ENCODE peak calls at places on chromosomes 11 and 22, in five cellular contexts. V, U, J, K and Y are unnamed samples.

GRCh38 chr11:8671651-8672062 is 10.8 kb downstream of the TRIM66 start:
- DNase-seq in J (no peak), U (peak; percentile 56), V (peak; percentile 71), K (no peak), Y (no peak)

GRCh38 chr11:65053826-65054503 is 4.4 kb downstream of the NAALADL1 start:
- DNase-seq in K (peak; percentile 77), V (no peak), U (no peak), J (peak; percentile 48), Y (no peak)

GRCh38 chr22:23063539-23064380 is 6.6 kb upstream of the GNAZ start:
- DNase-seq in K (no peak), U (no peak), J (peak; percentile 9), V (peak; percentile 60), Y (peak; percentile 13)

GRCh38 chr22:32473388-32473952 is 1.1 kb upstream of the FBXO7 start:
- DNase-seq in J (no peak), U (no peak), K (peak; percentile 69), V (no peak), Y (peak; percentile 38)

GRCh38 chr11:359181-359714 is 10.1 kb upstream of the B4GALNT4 start:
- DNase-seq in V (no peak), U (no peak), K (peak; percentile 22), J (no peak), Y (no peak)

GRCh38 chr11:61067782-61068181 is 34.5 kb upstream of the CD5 start:
- DNase-seq in V (peak; percentile 55), K (no peak), U (no peak), J (peak; percentile 12), Y (no peak)

GRCh38 chr11:110527146-110527545 is 97.4 kb downstream of the FDX1 start:
- DNase-seq in K (no peak), U (no peak), V (no peak), J (no peak), Y (no peak)

GRCh38 chr22:41021655-41022454 is 70.5 kb upstream of the EP300 start:
- DNase-seq in J (peak; percentile 58), U (peak; percentile 76), V (peak; percentile 80), K (peak; percentile 83), Y (peak; percentile 80)

GRCh38 chr11:10317776-10318526 is 13.1 kb downstream of the ADM start:
- DNase-seq in V (no peak), J (no peak), U (no peak), K (peak; percentile 86), Y (no peak)

GRCh38 chr11:27786864-27787263 is 86.6 kb upstream of the BDNF start:
- DNase-seq in V (no peak), J (no peak), K (no peak), U (no peak), Y (no peak)

GRCh38 chr22:27667121-27667843 is 134.3 kb downstream of the MN1 start:
- DNase-seq in U (no peak), J (no peak), V (no peak), K (no peak), Y (no peak)

GRCh38 chr11:131511794-131512193 is 141.4 kb downstream of the NTM start:
- DNase-seq in V (no peak), K (peak; percentile 48), J (no peak), U (peak; percentile 48), Y (peak; percentile 50)

GRCh38 chr11:74783241-74783871 is 34.7 kb downstream of the RNF169 start:
- DNase-seq in U (no peak), K (peak; percentile 60), J (peak; percentile 34), V (no peak), Y (no peak)

GRCh38 chr11:22193348-22194051 is 615 bp downstream of the ANO5 start:
- DNase-seq in K (no peak), J (no peak), V (no peak), U (peak; percentile 39), Y (peak; percentile 34)

GRCh38 chr11:9206496-9206895 is 58.7 kb downstream of the DENND5A start:
- DNase-seq in J (no peak), U (no peak), K (no peak), V (no peak), Y (no peak)

GRCh38 chr11:46472662-46472994 is 81.1 kb upstream of the CHRM4 start:
- DNase-seq in K (no peak), V (no peak), J (no peak), U (peak; percentile 24), Y (peak; percentile 52)

GRCh38 chr11:65445101-65445603 is 22.6 kb downstream of the NEAT1 start:
- DNase-seq in K (no peak), U (no peak), J (peak; percentile 16), V (peak; percentile 71), Y (no peak)

GRCh38 chr11:41461057-41461681 is 1.7 kb upstream of the LRRC4C start:
- DNase-seq in J (no peak), K (peak; percentile 8), U (no peak), V (no peak), Y (no peak)

GRCh38 chr22:36913431-36914382 is at the start of gene CSF2RB:
- DNase-seq in V (no peak), K (peak; percentile 55), J (peak; percentile 75), U (no peak), Y (peak; percentile 32)

GRCh38 chr11:100545970-100546369 is 141.1 kb upstream of the ARHGAP42 start:
- DNase-seq in U (no peak), J (no peak), K (no peak), V (no peak), Y (no peak)

GRCh38 chr11:117809236-117810055 is 12.4 kb upstream of the DSCAML1 start:
- DNase-seq in V (peak; percentile 77), J (peak; percentile 51), K (no peak), U (no peak), Y (peak; percentile 77)

GRCh38 chr11:48006301-48006992 is 26.1 kb downstream of the PTPRJ start:
- DNase-seq in U (no peak), K (no peak), J (no peak), V (peak; percentile 73), Y (no peak)

GRCh38 chr11:121323208-121323607 is 30.6 kb downstream of the SC5D start:
- DNase-seq in U (no peak), J (no peak), K (no peak), V (no peak), Y (no peak)

GRCh38 chr22:35258144-35258988 is 1.1 kb downstream of the HMGXB4 start:
- DNase-seq in J (peak; percentile 17), V (no peak), K (peak; percentile 47), U (no peak), Y (peak; percentile 36)

GRCh38 chr11:70549386-70549785 is 151.1 kb downstream of the CTTN start:
- DNase-seq in K (no peak), J (no peak), V (no peak), U (no peak), Y (no peak)

GRCh38 chr11:70547821-70548670 is 149.7 kb downstream of the CTTN start:
- DNase-seq in K (no peak), U (no peak), J (no peak), V (no peak), Y (peak; percentile 51)

GRCh38 chr11:70549796-70550195 is 151.5 kb downstream of the CTTN start:
- DNase-seq in U (no peak), K (no peak), J (no peak), V (no peak), Y (no peak)

GRCh38 chr11:70547386-70547785 is 149.1 kb downstream of the CTTN start:
- DNase-seq in U (no peak), J (no peak), K (no peak), V (no peak), Y (no peak)

GRCh38 chr11:70548976-70549375 is 150.6 kb downstream of the CTTN start:
- DNase-seq in K (no peak), J (no peak), U (no peak), V (no peak), Y (no peak)
- TF ChIP-seq CTCF in K (no peak), J (no peak), U (no peak), V (no peak), Y (no peak)

DNA sequence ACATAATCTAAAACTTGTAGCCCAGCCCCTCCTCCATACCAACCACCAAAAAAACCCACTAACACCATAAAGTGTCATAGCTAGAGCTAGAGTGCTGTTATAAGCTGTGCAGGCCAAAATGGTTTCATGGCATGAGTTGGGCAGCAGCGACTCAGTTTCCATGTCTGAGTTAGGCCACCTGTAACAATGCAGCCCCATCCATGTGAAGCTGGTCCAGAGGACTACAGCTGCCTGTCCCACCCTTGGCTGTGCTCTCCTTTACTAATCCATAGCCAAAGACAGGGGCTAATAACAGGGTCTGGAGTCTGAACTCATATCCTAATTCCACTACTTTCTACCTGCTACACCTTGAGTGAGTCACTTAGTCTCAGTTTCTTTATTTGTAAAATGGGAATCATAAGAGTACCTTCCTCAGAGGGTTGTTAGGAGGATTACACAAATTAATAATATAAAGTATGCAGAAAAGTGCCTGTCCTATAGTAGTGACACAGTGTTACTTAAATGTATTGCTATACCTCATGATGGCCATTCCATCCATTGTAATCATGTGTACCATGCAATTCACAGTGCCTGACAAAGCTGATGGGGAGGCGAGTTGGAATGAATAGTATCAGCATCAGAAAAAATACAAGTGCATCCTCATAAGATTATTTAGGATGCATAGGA is 20.6 kb downstream of the KCNQ1OT1 start:
- DNase-seq in V (peak; percentile 12), U (no peak), K (no peak), J (no peak), Y (no peak)
- H3K4me1 ChIP-seq in V (peaks cover 2% of the 10 kb centered on the region), U (no peaks in the 10 kb centered on the region), K (peaks cover 27% of the 10 kb centered on the region), J (no peaks in the 10 kb centered on the region), Y (no peaks in the 10 kb centered on the region)

DNA sequence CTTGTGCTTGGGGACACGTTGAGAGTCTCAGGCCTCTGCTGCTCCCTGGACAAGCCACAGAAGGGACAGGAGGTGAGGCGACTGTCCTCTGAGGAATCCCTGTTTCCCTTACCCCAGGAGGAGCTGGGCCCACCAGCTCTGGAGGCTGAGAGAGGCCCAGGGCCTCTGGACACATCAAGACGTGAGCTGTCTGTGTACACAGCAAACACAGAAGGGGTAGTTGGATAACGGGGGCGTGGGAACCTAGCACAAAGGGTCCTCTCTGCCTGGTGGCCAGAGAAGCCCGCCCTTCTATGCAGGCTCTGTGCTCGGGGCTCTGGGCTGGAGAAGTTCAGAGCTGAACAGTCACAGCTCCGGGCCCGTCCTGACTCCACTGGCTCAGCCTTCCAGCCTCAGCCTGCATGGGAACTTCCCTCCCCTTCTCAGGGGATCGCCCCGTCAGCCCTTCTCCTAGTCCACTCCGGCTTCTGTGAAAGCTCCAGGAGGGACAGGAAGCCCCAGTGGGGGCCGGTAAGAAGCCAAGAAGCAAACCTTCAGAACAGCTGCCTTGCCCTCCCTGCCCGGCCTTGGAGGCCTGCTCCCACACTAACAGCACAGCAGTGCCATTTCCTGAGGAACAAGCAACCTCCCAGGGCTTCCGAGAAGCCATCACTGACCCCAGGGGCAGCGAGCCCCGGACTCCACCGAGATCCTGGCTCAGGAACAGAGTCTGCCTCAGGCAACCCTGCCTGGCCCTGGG is 119.6 kb downstream of the ST3GAL4 start:
- DNase-seq in U (no peak), K (no peak), V (no peak), J (no peak), Y (no peak)
- H3K4me3 ChIP-seq in U (no peak overlapping the region), K (no peak overlapping the region), V (no peak overlapping the region), J (no peak overlapping the region), Y (no peak overlapping the region)

DNA sequence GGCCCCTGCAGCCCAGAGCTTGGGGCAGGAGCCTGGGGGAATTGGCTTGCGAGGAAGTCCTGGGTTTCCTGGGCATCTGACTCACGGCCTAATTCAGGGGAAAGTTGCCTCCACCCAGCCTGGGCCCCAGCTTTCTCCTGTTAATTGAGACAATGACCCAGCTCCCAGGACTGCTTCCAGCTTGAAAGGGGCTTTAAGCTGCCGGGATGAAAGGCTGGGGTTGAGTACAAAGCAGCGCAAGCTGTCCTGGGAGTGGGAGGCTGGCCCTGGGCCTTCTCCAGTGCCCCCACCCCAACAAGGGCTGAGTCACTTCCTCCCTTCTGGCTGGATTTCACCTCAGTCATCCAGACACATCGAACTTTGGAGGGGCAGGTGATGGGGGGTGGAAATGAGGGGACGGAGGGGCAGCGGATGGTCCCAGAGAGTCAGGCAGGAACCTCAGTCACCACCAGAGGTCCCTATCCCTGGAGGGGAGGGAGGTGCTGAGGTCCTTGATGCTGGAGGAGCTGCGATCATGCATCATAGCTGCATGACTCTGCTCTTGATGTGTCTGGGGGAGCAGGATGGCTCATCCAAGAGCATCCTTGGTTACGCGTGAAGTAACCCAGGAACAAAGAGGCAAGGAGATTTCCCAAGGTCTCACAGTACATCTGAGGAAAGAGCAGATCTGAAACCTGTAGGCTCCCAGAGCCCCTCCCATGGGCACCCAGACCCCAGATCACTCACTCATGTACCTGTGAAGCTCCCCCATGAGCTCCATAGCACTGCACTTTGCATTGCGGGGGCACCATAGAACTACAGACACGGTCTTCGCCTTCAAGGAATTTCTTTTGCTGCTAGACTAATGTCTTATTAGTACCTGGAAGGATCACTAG is 30.0 kb upstream of the OAF start:
- DNase-seq in J (no peak), V (peak; percentile 67), K (no peak), U (no peak), Y (peak; percentile 17)
- TF ChIP-seq CTCF in J (no peak), V (no peak), K (peak; percentile 14), U (no peak), Y (no peak)